ENCODE peak calls at places on chromosomes 12 and 14, in nine cellular contexts. O, V, N, D, F, M, A, T and U are unnamed samples.

GRCh38 chr12:54251667-54252284 is 28.1 kb downstream of the CBX5 start:
- DNase-seq in O (no peak), V (no peak), N (no peak), D (no peak), F (peak), M (peak), A (peak), T (peak), U (no peak)

GRCh38 chr14:74510211-74510931 is 16.8 kb downstream of the ISCA2 start:
- DNase-seq in O (no peak), V (no peak), N (peak), D (no peak), F (no peak), M (no peak), A (no peak), T (no peak), U (no peak)

GRCh38 chr12:16281157-16281556 is 3.7 kb upstream of the SLC15A5 start:
- DNase-seq in O (no peak), V (no peak), N (no peak), D (no peak), F (no peak), M (no peak), A (no peak), T (no peak), U (no peak)

GRCh38 chr12:75130811-75131210 is 78.8 kb downstream of the KCNC2 start:
- DNase-seq in O (no peak), V (no peak), N (peak), D (no peak), F (no peak), M (no peak), A (no peak), T (no peak), U (no peak)

GRCh38 chr14:33120341-33120740 is 181.7 kb downstream of the NPAS3 start:
- DNase-seq in O (no peak), V (peak), N (no peak), D (no peak), F (no peak), M (peak), A (no peak), T (no peak), U (no peak)

GRCh38 chr12:91556909-91557308 is 374.3 kb upstream of the DCN start:
- DNase-seq in O (no peak), V (no peak), N (no peak), D (no peak), F (no peak), M (no peak), A (no peak), T (no peak), U (no peak)

GRCh38 chr14:98290596-98290995 is 981.4 kb downstream of the BCL11B start:
- DNase-seq in O (no peak), V (no peak), N (no peak), D (no peak), F (no peak), M (no peak), A (no peak), T (no peak), U (no peak)

GRCh38 chr12:130127909-130128763 is 34.1 kb upstream of the FZD10 start:
- DNase-seq in O (peak), V (no peak), N (no peak), D (no peak), F (no peak), M (no peak), A (peak), T (no peak), U (no peak)

GRCh38 chr12:101021911-101022388 is 188.1 kb downstream of the SLC5A8 start:
- DNase-seq in O (no peak), V (peak), N (no peak), D (no peak), F (no peak), M (no peak), A (no peak), T (no peak), U (no peak)

GRCh38 chr14:93797071-93797470 is 8.8 kb upstream of the PRIMA1 start:
- DNase-seq in O (no peak), V (no peak), N (no peak), D (no peak), F (no peak), M (no peak), A (no peak), T (no peak), U (no peak)

GRCh38 chr12:56991319-56991906 is 14.9 kb downstream of the ZBTB39 start:
- DNase-seq in O (peak), V (peak), N (no peak), D (no peak), F (peak), M (no peak), A (no peak), T (no peak), U (no peak)

GRCh38 chr14:84825481-84825880 is 704.5 kb upstream of the FLRT2 start:
- DNase-seq in O (no peak), V (peak), N (no peak), D (no peak), F (no peak), M (no peak), A (no peak), T (no peak), U (no peak)

GRCh38 chr12:39294712-39295111 is 148.2 kb downstream of the KIF21A start:
- DNase-seq in O (no peak), V (no peak), N (no peak), D (no peak), F (no peak), M (no peak), A (no peak), T (no peak), U (no peak)

GRCh38 chr12:2212971-2213869 is 160.4 kb downstream of the CACNA1C start:
- DNase-seq in O (peak), V (no peak), N (no peak), D (no peak), F (no peak), M (peak), A (peak), T (peak), U (no peak)

GRCh38 chr12:125142601-125143000 is 77.4 kb downstream of the AACS start:
- DNase-seq in O (no peak), V (no peak), N (no peak), D (no peak), F (no peak), M (no peak), A (no peak), T (no peak), U (no peak)

GRCh38 chr12:119457251-119457650 is 122.7 kb downstream of the CCDC60 start:
- DNase-seq in O (no peak), V (no peak), N (no peak), D (no peak), F (no peak), M (no peak), A (no peak), T (no peak), U (no peak)

GRCh38 chr14:71362920-71363584 is 455.8 kb downstream of the PCNX1 start:
- DNase-seq in O (no peak), V (no peak), N (no peak), D (no peak), F (no peak), M (no peak), A (no peak), T (no peak), U (no peak)

GRCh38 chr14:68789002-68789797 is 3.7 kb downstream of the ZFP36L1 start:
- DNase-seq in O (peak), V (peak), N (peak), D (no peak), F (peak), M (peak), A (peak), T (peak), U (peak)

GRCh38 chr14:38079268-38079667 is 128.4 kb upstream of the SSTR1 start:
- DNase-seq in O (no peak), V (no peak), N (no peak), D (no peak), F (no peak), M (no peak), A (no peak), T (no peak), U (no peak)

GRCh38 chr12:85985996-85986395 is 111.9 kb downstream of the NTS start:
- DNase-seq in O (no peak), V (no peak), N (no peak), D (no peak), F (no peak), M (no peak), A (no peak), T (peak), U (no peak)

GRCh38 chr12:93352321-93352720 is 25.4 kb upstream of the NUDT4 start:
- DNase-seq in O (no peak), V (no peak), N (no peak), D (no peak), F (no peak), M (no peak), A (no peak), T (no peak), U (no peak)

GRCh38 chr12:130817804-130818203 is 21.2 kb downstream of the STX2 start:
- DNase-seq in O (no peak), V (no peak), N (no peak), D (no peak), F (no peak), M (no peak), A (no peak), T (no peak), U (no peak)

GRCh38 chr12:460301-461230 is 827 bp downstream of the B4GALNT3 start:
- DNase-seq in O (peak), V (no peak), N (peak), D (no peak), F (no peak), M (no peak), A (peak), T (peak), U (no peak)

GRCh38 chr14:75492832-75493579 is 29.3 kb upstream of the BATF start:
- DNase-seq in O (no peak), V (no peak), N (no peak), D (no peak), F (no peak), M (no peak), A (no peak), T (no peak), U (no peak)

GRCh38 chr12:125283521-125283920 is 218.3 kb downstream of the AACS start:
- DNase-seq in O (no peak), V (no peak), N (no peak), D (no peak), F (no peak), M (no peak), A (no peak), T (no peak), U (no peak)

GRCh38 chr14:74891870-74892269 is 10.2 kb downstream of the DLST start:
- DNase-seq in O (no peak), V (no peak), N (no peak), D (no peak), F (no peak), M (no peak), A (no peak), T (no peak), U (no peak)

GRCh38 chr12:22797686-22798085 is 172.7 kb downstream of the ETNK1 start:
- DNase-seq in O (no peak), V (no peak), N (no peak), D (no peak), F (peak), M (no peak), A (no peak), T (no peak), U (no peak)

GRCh38 chr12:107379852-107380567 is 286.7 kb upstream of the CRY1 start:
- DNase-seq in O (no peak), V (no peak), N (no peak), D (no peak), F (no peak), M (no peak), A (no peak), T (peak), U (no peak)

GRCh38 chr12:113149361-113150150 is at the start of gene CFAP73:
- DNase-seq in O (no peak), V (peak), N (peak), D (no peak), F (peak), M (peak), A (peak), T (peak), U (no peak)

GRCh38 chr12:4402996-4403395 is 23.5 kb upstream of the FGF23 start:
- DNase-seq in O (no peak), V (no peak), N (no peak), D (no peak), F (no peak), M (no peak), A (no peak), T (no peak), U (no peak)

GRCh38 chr12:66354291-66354690 is 52.0 kb downstream of the HELB start:
- DNase-seq in O (no peak), V (no peak), N (no peak), D (no peak), F (no peak), M (no peak), A (no peak), T (peak), U (no peak)

GRCh38 chr12:65570451-65571130 is 253.7 kb upstream of the HMGA2 start:
- DNase-seq in O (no peak), V (no peak), N (no peak), D (no peak), F (no peak), M (no peak), A (no peak), T (no peak), U (no peak)

GRCh38 chr12:89247541-89247942 is 104.8 kb downstream of the DUSP6 start:
- DNase-seq in O (no peak), V (no peak), N (no peak), D (no peak), F (no peak), M (no peak), A (no peak), T (peak), U (no peak)

GRCh38 chr12:16175893-16176292 is 101.6 kb downstream of the SLC15A5 start:
- DNase-seq in O (no peak), V (no peak), N (no peak), D (no peak), F (no peak), M (no peak), A (no peak), T (no peak), U (no peak)

GRCh38 chr14:59228416-59228815 is 39.9 kb downstream of the DAAM1 start:
- DNase-seq in O (no peak), V (no peak), N (no peak), D (no peak), F (no peak), M (no peak), A (no peak), T (no peak), U (no peak)

GRCh38 chr12:108828774-108829173 is 28.6 kb downstream of the SSH1 start:
- DNase-seq in O (no peak), V (peak), N (no peak), D (no peak), F (no peak), M (no peak), A (no peak), T (no peak), U (no peak)